ENCODE peak calls at places on chromosomes 5 and 9, in nine cellular contexts. E, G, A, K, I, N, X, C and M are unnamed samples.

GRCh38 chr5:37501152-37501551 is 122.0 kb downstream of the WDR70 start:
- DNase-seq in E (peak; percentile 7), G (peak; percentile 7), A (no peak), K (peak; percentile 32), I (no peak), N (no peak), X (no peak), C (no peak), M (no peak)

GRCh38 chr9:112644449-112644965 is 73.4 kb downstream of the INIP start:
- DNase-seq in E (no peak), G (no peak), A (no peak), K (no peak), I (no peak), N (no peak), X (no peak), C (no peak), M (no peak)

GRCh38 chr5:110817437-110817836 is 78.6 kb downstream of the SLC25A46 start:
- DNase-seq in E (peak; percentile 57), G (peak; percentile 55), A (no peak), K (peak; percentile 5), I (no peak), N (no peak), X (no peak), C (no peak), M (no peak)

GRCh38 chr5:58042933-58043606 is 416.8 kb downstream of the PLK2 start:
- DNase-seq in E (peak; percentile 52), G (peak; percentile 16), A (no peak), K (peak; percentile 10), I (no peak), N (no peak), X (no peak), C (no peak), M (no peak)

GRCh38 chr9:136117291-136118060 is 1.2 kb downstream of the TMEM250 start:
- DNase-seq in E (peak; percentile 7), G (no peak), A (no peak), K (no peak), I (no peak), N (no peak), X (peak; percentile 59), C (no peak), M (no peak)

GRCh38 chr5:17379188-17379951 is 118.7 kb upstream of the TAF11L2 start:
- DNase-seq in E (peak; percentile 74), G (peak; percentile 21), A (no peak), K (no peak), I (no peak), N (no peak), X (no peak), C (no peak), M (no peak)

GRCh38 chr5:96374653-96375052 is 58.4 kb downstream of the PCSK1 start:
- DNase-seq in E (no peak), G (no peak), A (no peak), K (no peak), I (no peak), N (no peak), X (no peak), C (no peak), M (no peak)

GRCh38 chr5:59741599-59741998 is 151.9 kb downstream of the PDE4D start:
- DNase-seq in E (no peak), G (no peak), A (no peak), K (no peak), I (no peak), N (no peak), X (no peak), C (no peak), M (no peak)

GRCh38 chr5:177553671-177554429 is 513 bp downstream of the FAM193B start:
- DNase-seq in E (no peak), G (no peak), A (peak; percentile 74), K (peak; percentile 37), I (peak; percentile 83), N (no peak), X (peak; percentile 37), C (peak; percentile 90), M (peak; percentile 63)

GRCh38 chr5:62977641-62978040 is 399.0 kb downstream of the LRRC70 start:
- DNase-seq in E (no peak), G (no peak), A (no peak), K (no peak), I (no peak), N (no peak), X (no peak), C (no peak), M (no peak)

GRCh38 chr9:38235244-38235643 is 157.3 kb upstream of the ALDH1B1 start:
- DNase-seq in E (no peak), G (no peak), A (no peak), K (no peak), I (no peak), N (no peak), X (no peak), C (no peak), M (no peak)

GRCh38 chr9:23088932-23089364 is 642.3 kb downstream of the DMRTA1 start:
- DNase-seq in E (no peak), G (no peak), A (no peak), K (peak; percentile 26), I (no peak), N (no peak), X (peak; percentile 1), C (peak; percentile 57), M (no peak)

GRCh38 chr9:8329561-8330283 is 530.1 kb upstream of the DMAC1 start:
- DNase-seq in E (no peak), G (no peak), A (no peak), K (no peak), I (no peak), N (no peak), X (no peak), C (peak; percentile 24), M (no peak)

GRCh38 chr9:111298831-111299603 is 31.0 kb downstream of the OR2K2 start:
- DNase-seq in E (peak; percentile 56), G (peak; percentile 81), A (peak; percentile 82), K (peak; percentile 70), I (peak; percentile 85), N (no peak), X (peak; percentile 37), C (no peak), M (peak; percentile 69)

GRCh38 chr5:143002459-143003327 is 232.5 kb downstream of the ARHGAP26 start:
- DNase-seq in E (peak; percentile 91), G (peak; percentile 86), A (no peak), K (peak; percentile 97), I (no peak), N (no peak), X (peak; percentile 91), C (no peak), M (peak; percentile 67)

GRCh38 chr9:110180713-110181434 is 27.1 kb downstream of the C9orf152 start:
- DNase-seq in E (peak; percentile 79), G (peak; percentile 80), A (no peak), K (peak; percentile 62), I (no peak), N (no peak), X (peak; percentile 72), C (no peak), M (peak; percentile 78)

GRCh38 chr5:148912714-148913398 is 86.4 kb downstream of the ADRB2 start:
- DNase-seq in E (peak; percentile 99), G (peak; percentile 99), A (no peak), K (peak; percentile 79), I (no peak), N (peak; percentile 99), X (no peak), C (no peak), M (no peak)

GRCh38 chr9:123997665-123998277 is 13.8 kb upstream of the LHX2 start:
- DNase-seq in E (no peak), G (peak; percentile 19), A (peak; percentile 64), K (no peak), I (no peak), N (no peak), X (no peak), C (peak; percentile 87), M (peak; percentile 87)

GRCh38 chr9:33184947-33185346 is 17.8 kb upstream of the B4GALT1 start:
- DNase-seq in E (no peak), G (no peak), A (no peak), K (no peak), I (no peak), N (no peak), X (no peak), C (no peak), M (no peak)
- H3K36me3 ChIP-seq in E (no peaks in the 10 kb centered on the region), G (no peaks in the 10 kb centered on the region), A (no peaks in the 10 kb centered on the region), K (no peaks in the 10 kb centered on the region), I (no peaks in the 10 kb centered on the region), N (no peaks in the 10 kb centered on the region), X (no peaks in the 10 kb centered on the region), C (no peaks in the 10 kb centered on the region), M (no peaks in the 10 kb centered on the region)

GRCh38 chr9:92289708-92290390 is 3.6 kb downstream of the IARS1 start:
- DNase-seq in E (peak; percentile 59), G (peak; percentile 60), A (no peak), K (no peak), I (no peak), N (no peak), X (no peak), C (no peak), M (no peak)
- H3K4me1 ChIP-seq in E (peaks cover 2% of the 10 kb centered on the region), G (peaks cover 6% of the 10 kb centered on the region), A (peaks cover 17% of the 10 kb centered on the region), K (peaks cover 22% of the 10 kb centered on the region), I (peaks cover 26% of the 10 kb centered on the region), N (peaks cover 12% of the 10 kb centered on the region), X (peaks cover 39% of the 10 kb centered on the region), C (peaks cover 26% of the 10 kb centered on the region), M (peaks cover 7% of the 10 kb centered on the region)

GRCh38 chr9:121187681-121188305 is 13.9 kb downstream of the RAB14 start:
- DNase-seq in E (peak; percentile 42), G (peak; percentile 15), A (no peak), K (no peak), I (no peak), N (no peak), X (no peak), C (no peak), M (no peak)

GRCh38 chr9:121183666-121184423 is 17.8 kb downstream of the RAB14 start:
- DNase-seq in E (peak; percentile 17), G (no peak), A (no peak), K (no peak), I (no peak), N (no peak), X (no peak), C (no peak), M (no peak)

GRCh38 chr9:121185178-121185745 is 16.4 kb downstream of the RAB14 start:
- DNase-seq in E (no peak), G (no peak), A (no peak), K (no peak), I (no peak), N (no peak), X (peak; percentile 41), C (no peak), M (no peak)

GRCh38 chr9:121184463-121184862 is 17.2 kb downstream of the RAB14 start:
- DNase-seq in E (no peak), G (no peak), A (no peak), K (no peak), I (no peak), N (no peak), X (no peak), C (no peak), M (no peak)

GRCh38 chr9:121185774-121186403 is 15.8 kb downstream of the RAB14 start:
- DNase-seq in E (no peak), G (no peak), A (no peak), K (no peak), I (no peak), N (no peak), X (no peak), C (no peak), M (no peak)
- H3K27ac ChIP-seq in E (no peak overlapping the region), G (no peak overlapping the region), A (no peak overlapping the region), K (no peak overlapping the region), I (no peak overlapping the region), N (no peak overlapping the region), X (peak overlapping the region; percentile 38), C (no peak overlapping the region), M (no peak overlapping the region)

DNA sequence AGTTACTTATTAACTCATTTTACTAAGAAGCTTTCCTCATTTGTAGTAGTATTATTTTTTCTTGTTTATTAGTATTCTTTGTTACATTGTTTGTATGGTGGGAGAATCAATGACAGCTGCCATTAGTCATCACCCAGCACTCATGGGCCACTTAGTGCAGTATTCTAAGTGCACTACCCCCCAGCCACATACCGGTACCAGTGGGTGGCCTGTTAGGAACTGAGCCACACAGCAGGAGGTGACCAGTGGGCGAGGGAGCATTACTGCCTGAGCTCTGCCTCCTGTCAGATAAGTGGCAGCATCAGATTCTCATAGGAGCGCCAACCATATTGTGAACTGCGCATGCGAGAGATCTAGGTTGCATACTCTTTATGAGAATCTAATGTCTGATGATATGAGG is 24.2 kb upstream of the CAMLG start:
- DNase-seq in E (no peak), G (no peak), A (no peak), K (no peak), I (no peak), N (no peak), X (no peak), C (no peak), M (no peak)
- H3K36me3 ChIP-seq in E (peaks cover 5% of the 10 kb centered on the region), G (peaks cover 48% of the 10 kb centered on the region), A (peaks cover 11% of the 10 kb centered on the region), K (peaks cover 9% of the 10 kb centered on the region), I (peaks cover 95% of the 10 kb centered on the region), N (peaks cover 94% of the 10 kb centered on the region), X (peaks cover 70% of the 10 kb centered on the region), C (no peaks in the 10 kb centered on the region), M (peaks cover 2% of the 10 kb centered on the region)